ENCODE peak calls at places on chromosomes 11 and 22, in five cellular contexts. L, N, U, P and W are unnamed samples.

GRCh38 chr11:131002145-131002544 is 85.9 kb upstream of the SNX19 start:
- DNase-seq in P (no peak), N (no peak), U (no peak), L (no peak), W (no peak)

GRCh38 chr22:49963647-49964026 is 3.1 kb downstream of the PIM3 start:
- DNase-seq in N (peak), P (no peak), U (peak), L (peak), W (no peak)

GRCh38 chr11:17428261-17428660 is 39.8 kb upstream of the KCNJ11 start:
- DNase-seq in L (no peak), U (no peak), P (no peak), N (no peak), W (no peak)

GRCh38 chr11:26841818-26842457 is 120.1 kb upstream of the SLC5A12 start:
- DNase-seq in U (no peak), L (no peak), N (no peak), P (no peak), W (no peak)

GRCh38 chr22:22061085-22062077 is 78.8 kb upstream of the TOP3B start:
- DNase-seq in U (no peak), L (no peak), N (no peak), P (no peak), W (peak)

GRCh38 chr11:18245396-18245795 is 3.1 kb downstream of the SAA2 start:
- DNase-seq in N (no peak), P (no peak), U (no peak), L (no peak), W (no peak)

GRCh38 chr11:103648054-103648453 is 388.4 kb upstream of the DDI1 start:
- DNase-seq in N (no peak), U (no peak), P (no peak), L (no peak), W (no peak)

GRCh38 chr11:21554284-21554683 is 638.6 kb upstream of the ANO5 start:
- DNase-seq in P (no peak), U (no peak), N (no peak), L (no peak), W (no peak)

GRCh38 chr11:120515186-120515723 is 3.7 kb downstream of the GRIK4 start:
- DNase-seq in U (no peak), L (no peak), P (no peak), N (peak), W (no peak)

GRCh38 chr11:30710216-30710615 is 124.1 kb upstream of the MPPED2 start:
- DNase-seq in U (no peak), P (no peak), L (no peak), N (no peak), W (peak)

GRCh38 chr11:88098289-88098688 is 77.0 kb downstream of the RAB38 start:
- DNase-seq in L (no peak), U (no peak), P (no peak), N (no peak), W (peak)

GRCh38 chr11:20374746-20375305 is 11.3 kb downstream of the HTATIP2 start:
- DNase-seq in N (no peak), U (no peak), L (no peak), P (no peak), W (no peak)

GRCh38 chr11:60772666-60773065 is 12.5 kb upstream of the MS4A10 start:
- DNase-seq in L (peak), N (no peak), P (no peak), U (no peak), W (no peak)

GRCh38 chr11:8102965-8103364 is 22.0 kb downstream of the TUB start:
- DNase-seq in N (peak), L (no peak), U (no peak), P (no peak), W (no peak)

GRCh38 chr11:16194566-16194965 is 161.8 kb downstream of the SOX6 start:
- DNase-seq in L (no peak), U (no peak), P (no peak), N (no peak), W (no peak)

GRCh38 chr11:102313225-102313940 is 3.9 kb upstream of the BIRC3 start:
- DNase-seq in N (no peak), U (no peak), P (no peak), L (no peak), W (no peak)

GRCh38 chr11:70615036-70615875 is 216.9 kb downstream of the CTTN start:
- DNase-seq in N (peak), L (no peak), U (no peak), P (no peak), W (no peak)

GRCh38 chr11:67644042-67644441 is 4.5 kb upstream of the TBX10 start:
- DNase-seq in L (no peak), N (no peak), U (no peak), P (no peak), W (no peak)
- H3K4me3 ChIP-seq in L (no peak), N (no peak), U (no peak), P (no peak), W (no peak)

GRCh38 chr11:75537740-75538139 is 12.0 kb upstream of the GDPD5 start:
- DNase-seq in P (no peak), L (no peak), N (no peak), U (no peak), W (no peak)

GRCh38 chr11:75535039-75535563 is 9.4 kb upstream of the GDPD5 start:
- DNase-seq in P (no peak), L (no peak), N (no peak), U (no peak), W (no peak)

GRCh38 chr11:75539459-75540022 is 13.8 kb upstream of the GDPD5 start:
- DNase-seq in L (no peak), N (no peak), P (no peak), U (no peak), W (no peak)

GRCh38 chr11:75538150-75538942 is 12.6 kb upstream of the GDPD5 start:
- DNase-seq in U (no peak), P (no peak), L (no peak), N (no peak), W (no peak)

DNA sequence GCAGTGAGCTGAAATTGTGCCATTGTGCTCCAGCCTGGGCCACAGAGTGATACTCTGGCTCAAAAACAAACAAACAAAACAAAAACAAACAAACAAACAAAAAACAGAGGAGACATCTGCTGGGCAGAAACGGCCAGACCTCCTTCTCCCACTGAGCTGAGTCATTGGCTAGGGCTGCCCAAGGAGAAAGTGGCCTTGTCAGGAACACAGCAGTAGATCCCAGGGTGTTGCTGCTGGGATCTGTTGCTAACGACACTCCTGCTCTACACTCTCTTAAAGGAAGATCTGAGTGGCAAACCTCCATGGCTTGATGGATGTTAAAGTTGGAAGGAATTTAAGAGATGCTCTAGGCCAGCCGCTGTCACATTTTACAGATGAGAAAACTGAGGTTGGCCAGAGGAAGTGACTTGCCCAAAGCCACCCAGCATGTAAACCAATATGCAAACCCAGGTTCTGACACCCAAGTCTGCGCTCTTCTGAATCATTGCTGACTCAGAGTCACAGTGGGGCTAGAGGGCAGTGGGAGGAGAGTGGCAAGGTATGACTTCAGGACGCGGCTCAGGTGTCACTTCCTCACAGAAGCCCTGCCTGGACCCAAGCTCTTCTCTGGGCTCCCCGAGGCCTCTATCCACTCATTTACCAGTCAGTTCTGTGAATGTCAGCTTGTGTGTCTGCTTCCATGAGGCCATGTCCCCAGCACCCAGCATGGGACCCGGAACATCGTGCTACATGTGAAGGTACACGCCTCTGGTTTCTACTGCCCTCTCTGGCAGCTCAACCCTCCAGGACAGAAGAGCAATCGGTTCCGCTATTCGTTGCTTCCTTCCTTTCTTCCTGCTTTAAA is 11.3 kb upstream of the GDPD5 start:
- DNase-seq in P (no peak), L (no peak), N (no peak), U (no peak), W (no peak)
- TF ChIP-seq CTCF in P (no peak), L (no peak), N (no peak), U (no peak), W (no peak)

GRCh38 chr11:117019871-117020270 is 78.4 kb downstream of the SIK3 start:
- DNase-seq in N (no peak), L (no peak), P (no peak), U (no peak), W (no peak)
- H3K4me3 ChIP-seq in N (no peak), L (no peak), P (no peak), U (no peak), W (no peak)

GRCh38 chr11:1482581-1483444 is 3.8 kb downstream of the MOB2 start:
- DNase-seq in P (peak), N (peak), L (peak), U (no peak), W (no peak)
- TF ChIP-seq CTCF in P (no peak), N (peak), L (no peak), U (no peak), W (no peak)

GRCh38 chr11:75399344-75400109 is at the start of gene RPS3:
- DNase-seq in N (peak), P (peak), L (peak), U (peak), W (peak)

GRCh38 chr11:75400110-75400865 is 970 bp downstream of the RPS3 start:
- DNase-seq in N (no peak), U (no peak), P (no peak), L (no peak), W (no peak)

GRCh38 chr11:75403983-75404658 is 4.8 kb downstream of the RPS3 start:
- DNase-seq in L (no peak), U (no peak), N (no peak), P (no peak), W (no peak)

GRCh38 chr11:75403037-75403436 is 3.7 kb downstream of the RPS3 start:
- DNase-seq in N (no peak), P (no peak), U (no peak), L (no peak), W (no peak)

DNA sequence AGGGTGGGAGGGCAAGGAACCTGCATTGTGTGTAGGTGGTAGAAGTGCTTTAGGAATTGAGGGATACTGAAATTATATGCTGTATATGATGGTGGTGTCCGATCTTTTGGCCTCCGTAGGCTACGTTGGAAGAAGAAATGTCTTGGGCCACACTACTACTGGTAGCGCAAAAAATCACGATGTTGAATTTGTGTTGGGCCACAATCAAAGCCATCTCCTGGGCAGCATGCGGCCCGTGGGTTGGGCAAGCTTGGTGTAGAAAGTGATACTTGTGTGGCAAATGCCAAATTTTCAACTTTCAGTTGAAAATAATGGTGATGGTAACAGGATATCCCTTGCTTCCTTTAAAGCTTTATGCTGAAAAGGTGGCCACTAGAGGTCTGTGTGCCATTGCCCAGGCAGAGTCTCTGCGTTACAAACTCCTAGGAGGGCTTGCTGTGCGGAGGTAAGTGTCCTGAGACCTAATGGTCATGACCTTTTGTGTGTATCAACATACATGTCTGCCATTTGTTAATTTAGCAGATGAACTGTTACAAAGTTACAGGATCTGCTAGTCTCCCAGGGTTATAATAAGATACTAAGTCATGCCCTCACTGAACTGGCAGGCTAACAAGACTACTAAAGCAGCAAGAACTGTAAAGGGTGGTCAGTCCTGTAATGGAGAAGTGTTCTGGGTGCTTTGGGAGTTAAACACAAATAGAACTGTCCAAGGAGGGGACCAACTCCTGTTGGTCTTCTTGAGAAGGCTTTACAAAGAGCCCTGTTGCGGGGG is 2.9 kb downstream of the RPS3 start:
- DNase-seq in P (no peak), N (no peak), U (no peak), L (no peak), W (no peak)
- H3K4me3 ChIP-seq in P (peak), N (peak), U (no peak), L (no peak), W (peak)

DNA sequence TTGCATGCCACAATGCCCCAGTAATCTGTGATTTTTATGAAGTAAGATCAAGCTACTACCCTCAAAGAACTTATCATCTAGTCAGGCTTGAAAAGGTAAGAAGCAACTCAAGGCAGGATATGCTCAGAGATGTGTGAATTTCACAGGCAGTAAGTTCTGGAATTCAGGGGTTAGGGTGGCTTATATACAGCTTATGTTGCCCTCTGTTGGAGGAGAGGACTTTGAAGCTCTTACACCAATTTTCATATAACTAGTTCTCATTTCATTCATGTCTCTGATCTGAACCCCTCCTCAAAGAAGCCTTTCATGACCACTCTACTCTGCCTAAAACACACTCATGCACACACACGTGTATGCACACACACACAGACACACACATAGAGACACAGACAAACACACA is 220.5 kb upstream of the ZBED5 start:
- DNase-seq in L (no peak), U (no peak), P (no peak), N (no peak), W (no peak)
- TF ChIP-seq CTCF in L (no peak), U (no peak), P (no peak), N (no peak), W (no peak)

GRCh38 chr11:118841469-118842222 is 42.0 kb upstream of the CXCR5 start:
- DNase-seq in L (no peak), U (no peak), P (no peak), N (no peak), W (no peak)
- H3K4me3 ChIP-seq in L (no peak), U (no peak), P (no peak), N (no peak), W (no peak)

GRCh38 chr11:629237-629583 is 2.2 kb upstream of the SCT start:
- DNase-seq in U (no peak), L (peak), P (no peak), N (peak), W (no peak)
- TF ChIP-seq CTCF in U (no peak), L (no peak), P (no peak), N (peak), W (no peak)

GRCh38 chr11:59144096-59144495 is 1.4 kb downstream of the FAM111A start:
- DNase-seq in P (no peak), U (no peak), N (no peak), L (no peak), W (no peak)

GRCh38 chr11:59144579-59145345 is 2.1 kb downstream of the FAM111A start:
- DNase-seq in U (peak), L (peak), P (peak), N (peak), W (peak)

GRCh38 chr11:59141673-59142460 is 789 bp upstream of the FAM111A start:
- DNase-seq in U (no peak), N (no peak), L (no peak), P (no peak), W (no peak)

GRCh38 chr11:59142530-59143507 is at the start of gene FAM111A:
- DNase-seq in N (peak), U (peak), L (peak), P (peak), W (peak)

GRCh38 chr11:59145534-59145933 is 2.9 kb downstream of the FAM111A start:
- DNase-seq in L (no peak), U (no peak), N (no peak), P (no peak), W (no peak)
- H3K4me3 ChIP-seq in L (no peak), U (no peak), N (peak), P (peak), W (peak)